ENCODE peak calls at places on chromosomes 7 and 10, in seven cellular contexts. One of them, this sample, is unnamed.

GRCh38 chr10:110354322-110354766 is 49.6 kb upstream of the SMNDC1 start:
- DNase-seq in NCI-H226: peak; percentile 80
- DNase-seq in EL: peak; percentile 87
- DNase-seq in NCI-H1092 treated with DMSO at 0.1 percent for 48 hours: peak; percentile 30
- DNase-seq in naive thymus-derived CD8-positive, alpha-beta T cell: peak; percentile 48
- DNase-seq in KBM-7: peak; percentile 78
- DNase-seq in activated CD4-positive, alpha-beta T cell treated with anti-CD3 and anti-CD28 coated beads, Interleukin-2, amount 10 ng/mL, durations not matched to agents 7 days and 5 days: peak; percentile 82
- DNase-seq in this sample: peak; percentile 49

GRCh38 chr10:24415455-24416169 is 206.7 kb downstream of the KIAA1217 start:
- DNase-seq in NCI-H226: peak; percentile 2
- DNase-seq in EL: peak; percentile 22
- DNase-seq in NCI-H1092 treated with DMSO at 0.1 percent for 48 hours: no peak
- DNase-seq in naive thymus-derived CD8-positive, alpha-beta T cell: no peak
- DNase-seq in KBM-7: no peak
- DNase-seq in activated CD4-positive, alpha-beta T cell treated with anti-CD3 and anti-CD28 coated beads, Interleukin-2, amount 10 ng/mL, durations not matched to agents 7 days and 5 days: no peak
- DNase-seq in this sample: no peak

GRCh38 chr7:158539711-158540146 is 47.9 kb downstream of the PTPRN2 start:
- DNase-seq in NCI-H226: no peak
- DNase-seq in EL: no peak
- DNase-seq in NCI-H1092 treated with DMSO at 0.1 percent for 48 hours: no peak
- DNase-seq in naive thymus-derived CD8-positive, alpha-beta T cell: no peak
- DNase-seq in KBM-7: no peak
- DNase-seq in activated CD4-positive, alpha-beta T cell treated with anti-CD3 and anti-CD28 coated beads, Interleukin-2, amount 10 ng/mL, durations not matched to agents 7 days and 5 days: no peak
- DNase-seq in this sample: no peak

GRCh38 chr7:28520074-28521015 is 108.0 kb downstream of the CREB5 start:
- DNase-seq in NCI-H226: peak; percentile 47
- DNase-seq in EL: no peak
- DNase-seq in NCI-H1092 treated with DMSO at 0.1 percent for 48 hours: no peak
- DNase-seq in naive thymus-derived CD8-positive, alpha-beta T cell: no peak
- DNase-seq in KBM-7: no peak
- DNase-seq in activated CD4-positive, alpha-beta T cell treated with anti-CD3 and anti-CD28 coated beads, Interleukin-2, amount 10 ng/mL, durations not matched to agents 7 days and 5 days: no peak
- DNase-seq in this sample: no peak

GRCh38 chr10:13299437-13300287 is at the start of gene PHYH:
- DNase-seq in NCI-H226: peak; percentile 76
- DNase-seq in EL: peak; percentile 85
- DNase-seq in NCI-H1092 treated with DMSO at 0.1 percent for 48 hours: peak; percentile 57
- DNase-seq in naive thymus-derived CD8-positive, alpha-beta T cell: peak; percentile 70
- DNase-seq in KBM-7: peak; percentile 80
- DNase-seq in activated CD4-positive, alpha-beta T cell treated with anti-CD3 and anti-CD28 coated beads, Interleukin-2, amount 10 ng/mL, durations not matched to agents 7 days and 5 days: peak; percentile 79
- DNase-seq in this sample: peak; percentile 78

GRCh38 chr10:101803511-101803910 is 14.7 kb downstream of the OGA start:
- DNase-seq in NCI-H226: no peak
- DNase-seq in EL: peak; percentile 42
- DNase-seq in NCI-H1092 treated with DMSO at 0.1 percent for 48 hours: no peak
- DNase-seq in naive thymus-derived CD8-positive, alpha-beta T cell: no peak
- DNase-seq in KBM-7: no peak
- DNase-seq in activated CD4-positive, alpha-beta T cell treated with anti-CD3 and anti-CD28 coated beads, Interleukin-2, amount 10 ng/mL, durations not matched to agents 7 days and 5 days: no peak
- DNase-seq in this sample: no peak

GRCh38 chr7:155920068-155920461 is 107.8 kb upstream of the SHH start:
- DNase-seq in NCI-H226: no peak
- DNase-seq in EL: no peak
- DNase-seq in NCI-H1092 treated with DMSO at 0.1 percent for 48 hours: no peak
- DNase-seq in naive thymus-derived CD8-positive, alpha-beta T cell: no peak
- DNase-seq in KBM-7: no peak
- DNase-seq in activated CD4-positive, alpha-beta T cell treated with anti-CD3 and anti-CD28 coated beads, Interleukin-2, amount 10 ng/mL, durations not matched to agents 7 days and 5 days: no peak
- DNase-seq in this sample: no peak

GRCh38 chr7:125491137-125491536 is 561.5 kb upstream of the POT1 start:
- DNase-seq in NCI-H226: no peak
- DNase-seq in EL: no peak
- DNase-seq in NCI-H1092 treated with DMSO at 0.1 percent for 48 hours: no peak
- DNase-seq in naive thymus-derived CD8-positive, alpha-beta T cell: no peak
- DNase-seq in KBM-7: no peak
- DNase-seq in activated CD4-positive, alpha-beta T cell treated with anti-CD3 and anti-CD28 coated beads, Interleukin-2, amount 10 ng/mL, durations not matched to agents 7 days and 5 days: no peak
- DNase-seq in this sample: no peak

GRCh38 chr7:47092331-47092730 is 489.6 kb downstream of the TNS3 start:
- DNase-seq in NCI-H226: no peak
- DNase-seq in EL: peak; percentile 42
- DNase-seq in NCI-H1092 treated with DMSO at 0.1 percent for 48 hours: no peak
- DNase-seq in naive thymus-derived CD8-positive, alpha-beta T cell: no peak
- DNase-seq in KBM-7: no peak
- DNase-seq in activated CD4-positive, alpha-beta T cell treated with anti-CD3 and anti-CD28 coated beads, Interleukin-2, amount 10 ng/mL, durations not matched to agents 7 days and 5 days: no peak
- DNase-seq in this sample: no peak

GRCh38 chr7:28725911-28726310 is 232.2 kb downstream of the TRIL start:
- DNase-seq in NCI-H226: no peak
- DNase-seq in EL: no peak
- DNase-seq in NCI-H1092 treated with DMSO at 0.1 percent for 48 hours: no peak
- DNase-seq in naive thymus-derived CD8-positive, alpha-beta T cell: no peak
- DNase-seq in KBM-7: no peak
- DNase-seq in activated CD4-positive, alpha-beta T cell treated with anti-CD3 and anti-CD28 coated beads, Interleukin-2, amount 10 ng/mL, durations not matched to agents 7 days and 5 days: no peak
- DNase-seq in this sample: no peak

GRCh38 chr7:129665013-129665401 is 53.5 kb downstream of the NRF1 start:
- DNase-seq in NCI-H226: peak; percentile 97
- DNase-seq in EL: peak; percentile 96
- DNase-seq in NCI-H1092 treated with DMSO at 0.1 percent for 48 hours: no peak
- DNase-seq in naive thymus-derived CD8-positive, alpha-beta T cell: no peak
- DNase-seq in KBM-7: peak; percentile 56
- DNase-seq in activated CD4-positive, alpha-beta T cell treated with anti-CD3 and anti-CD28 coated beads, Interleukin-2, amount 10 ng/mL, durations not matched to agents 7 days and 5 days: no peak
- DNase-seq in this sample: no peak

GRCh38 chr10:6781133-6781770 is 201.2 kb upstream of the PRKCQ start:
- DNase-seq in NCI-H226: no peak
- DNase-seq in EL: no peak
- DNase-seq in NCI-H1092 treated with DMSO at 0.1 percent for 48 hours: no peak
- DNase-seq in naive thymus-derived CD8-positive, alpha-beta T cell: no peak
- DNase-seq in KBM-7: no peak
- DNase-seq in activated CD4-positive, alpha-beta T cell treated with anti-CD3 and anti-CD28 coated beads, Interleukin-2, amount 10 ng/mL, durations not matched to agents 7 days and 5 days: no peak
- DNase-seq in this sample: no peak

GRCh38 chr7:77313876-77314480 is 102.2 kb downstream of the GSAP start:
- DNase-seq in NCI-H226: no peak
- DNase-seq in EL: no peak
- DNase-seq in NCI-H1092 treated with DMSO at 0.1 percent for 48 hours: no peak
- DNase-seq in naive thymus-derived CD8-positive, alpha-beta T cell: no peak
- DNase-seq in KBM-7: no peak
- DNase-seq in activated CD4-positive, alpha-beta T cell treated with anti-CD3 and anti-CD28 coated beads, Interleukin-2, amount 10 ng/mL, durations not matched to agents 7 days and 5 days: no peak
- DNase-seq in this sample: no peak

GRCh38 chr7:110960811-110961210 is 130.1 kb upstream of the LRRN3 start:
- DNase-seq in NCI-H226: peak; percentile 50
- DNase-seq in EL: peak; percentile 6
- DNase-seq in NCI-H1092 treated with DMSO at 0.1 percent for 48 hours: no peak
- DNase-seq in naive thymus-derived CD8-positive, alpha-beta T cell: no peak
- DNase-seq in KBM-7: no peak
- DNase-seq in activated CD4-positive, alpha-beta T cell treated with anti-CD3 and anti-CD28 coated beads, Interleukin-2, amount 10 ng/mL, durations not matched to agents 7 days and 5 days: no peak
- DNase-seq in this sample: no peak

GRCh38 chr7:148901178-148901577 is 17.1 kb upstream of the EZH2 start:
- DNase-seq in NCI-H226: no peak
- DNase-seq in EL: no peak
- DNase-seq in NCI-H1092 treated with DMSO at 0.1 percent for 48 hours: no peak
- DNase-seq in naive thymus-derived CD8-positive, alpha-beta T cell: no peak
- DNase-seq in KBM-7: no peak
- DNase-seq in activated CD4-positive, alpha-beta T cell treated with anti-CD3 and anti-CD28 coated beads, Interleukin-2, amount 10 ng/mL, durations not matched to agents 7 days and 5 days: no peak
- DNase-seq in this sample: no peak

GRCh38 chr10:43361532-43362190 is 9.8 kb upstream of the FXYD4 start:
- DNase-seq in NCI-H226: no peak
- DNase-seq in EL: no peak
- DNase-seq in NCI-H1092 treated with DMSO at 0.1 percent for 48 hours: no peak
- DNase-seq in naive thymus-derived CD8-positive, alpha-beta T cell: no peak
- DNase-seq in KBM-7: no peak
- DNase-seq in activated CD4-positive, alpha-beta T cell treated with anti-CD3 and anti-CD28 coated beads, Interleukin-2, amount 10 ng/mL, durations not matched to agents 7 days and 5 days: peak; percentile 22
- DNase-seq in this sample: peak; percentile 72

GRCh38 chr10:8013011-8013410 is 41.5 kb upstream of the GATA3 start:
- DNase-seq in NCI-H226: no peak
- DNase-seq in EL: no peak
- DNase-seq in NCI-H1092 treated with DMSO at 0.1 percent for 48 hours: no peak
- DNase-seq in naive thymus-derived CD8-positive, alpha-beta T cell: no peak
- DNase-seq in KBM-7: no peak
- DNase-seq in activated CD4-positive, alpha-beta T cell treated with anti-CD3 and anti-CD28 coated beads, Interleukin-2, amount 10 ng/mL, durations not matched to agents 7 days and 5 days: no peak
- DNase-seq in this sample: no peak

GRCh38 chr10:63257784-63258183 is 124.7 kb downstream of the NRBF2 start:
- DNase-seq in NCI-H226: no peak
- DNase-seq in EL: no peak
- DNase-seq in NCI-H1092 treated with DMSO at 0.1 percent for 48 hours: no peak
- DNase-seq in naive thymus-derived CD8-positive, alpha-beta T cell: no peak
- DNase-seq in KBM-7: no peak
- DNase-seq in activated CD4-positive, alpha-beta T cell treated with anti-CD3 and anti-CD28 coated beads, Interleukin-2, amount 10 ng/mL, durations not matched to agents 7 days and 5 days: no peak
- DNase-seq in this sample: no peak

GRCh38 chr10:8183241-8183704 is 128.8 kb downstream of the GATA3 start:
- DNase-seq in NCI-H226: peak; percentile 85
- DNase-seq in EL: no peak
- DNase-seq in NCI-H1092 treated with DMSO at 0.1 percent for 48 hours: no peak
- DNase-seq in naive thymus-derived CD8-positive, alpha-beta T cell: peak; percentile 33
- DNase-seq in KBM-7: no peak
- DNase-seq in activated CD4-positive, alpha-beta T cell treated with anti-CD3 and anti-CD28 coated beads, Interleukin-2, amount 10 ng/mL, durations not matched to agents 7 days and 5 days: peak; percentile 24
- DNase-seq in this sample: peak; percentile 58

GRCh38 chr7:24477807-24478655 is 95.2 kb upstream of the PALS2 start:
- DNase-seq in NCI-H226: peak; percentile 40
- DNase-seq in EL: peak; percentile 71
- DNase-seq in NCI-H1092 treated with DMSO at 0.1 percent for 48 hours: peak; percentile 59
- DNase-seq in naive thymus-derived CD8-positive, alpha-beta T cell: no peak
- DNase-seq in KBM-7: no peak
- DNase-seq in activated CD4-positive, alpha-beta T cell treated with anti-CD3 and anti-CD28 coated beads, Interleukin-2, amount 10 ng/mL, durations not matched to agents 7 days and 5 days: no peak
- DNase-seq in this sample: no peak

GRCh38 chr10:80598084-80598798 is 60.5 kb downstream of the SH2D4B start:
- DNase-seq in NCI-H226: no peak
- DNase-seq in EL: no peak
- DNase-seq in NCI-H1092 treated with DMSO at 0.1 percent for 48 hours: no peak
- DNase-seq in naive thymus-derived CD8-positive, alpha-beta T cell: no peak
- DNase-seq in KBM-7: no peak
- DNase-seq in activated CD4-positive, alpha-beta T cell treated with anti-CD3 and anti-CD28 coated beads, Interleukin-2, amount 10 ng/mL, durations not matched to agents 7 days and 5 days: no peak
- DNase-seq in this sample: no peak

GRCh38 chr7:66930341-66930740 is 9.3 kb downstream of the TMEM248 start:
- DNase-seq in NCI-H226: no peak
- DNase-seq in EL: peak; percentile 40
- DNase-seq in NCI-H1092 treated with DMSO at 0.1 percent for 48 hours: no peak
- DNase-seq in naive thymus-derived CD8-positive, alpha-beta T cell: no peak
- DNase-seq in KBM-7: peak; percentile 28
- DNase-seq in activated CD4-positive, alpha-beta T cell treated with anti-CD3 and anti-CD28 coated beads, Interleukin-2, amount 10 ng/mL, durations not matched to agents 7 days and 5 days: no peak
- DNase-seq in this sample: no peak

GRCh38 chr10:79367421-79368189 is 20.3 kb downstream of the PPIF start:
- DNase-seq in NCI-H226: no peak
- DNase-seq in EL: peak; percentile 70
- DNase-seq in NCI-H1092 treated with DMSO at 0.1 percent for 48 hours: no peak
- DNase-seq in naive thymus-derived CD8-positive, alpha-beta T cell: no peak
- DNase-seq in KBM-7: no peak
- DNase-seq in activated CD4-positive, alpha-beta T cell treated with anti-CD3 and anti-CD28 coated beads, Interleukin-2, amount 10 ng/mL, durations not matched to agents 7 days and 5 days: no peak
- DNase-seq in this sample: no peak

GRCh38 chr7:151256410-151257045 is 8.0 kb upstream of the SMARCD3 start:
- DNase-seq in NCI-H226: no peak
- DNase-seq in EL: no peak
- DNase-seq in NCI-H1092 treated with DMSO at 0.1 percent for 48 hours: no peak
- DNase-seq in naive thymus-derived CD8-positive, alpha-beta T cell: no peak
- DNase-seq in KBM-7: no peak
- DNase-seq in activated CD4-positive, alpha-beta T cell treated with anti-CD3 and anti-CD28 coated beads, Interleukin-2, amount 10 ng/mL, durations not matched to agents 7 days and 5 days: no peak
- DNase-seq in this sample: no peak

GRCh38 chr10:107971973-107972372 is 807.5 kb upstream of the SORCS1 start:
- DNase-seq in NCI-H226: no peak
- DNase-seq in EL: peak; percentile 27
- DNase-seq in NCI-H1092 treated with DMSO at 0.1 percent for 48 hours: no peak
- DNase-seq in naive thymus-derived CD8-positive, alpha-beta T cell: no peak
- DNase-seq in KBM-7: no peak
- DNase-seq in activated CD4-positive, alpha-beta T cell treated with anti-CD3 and anti-CD28 coated beads, Interleukin-2, amount 10 ng/mL, durations not matched to agents 7 days and 5 days: no peak
- DNase-seq in this sample: no peak

GRCh38 chr10:22335204-22335956 is 9.9 kb upstream of the SPAG6 start:
- DNase-seq in NCI-H226: no peak
- DNase-seq in EL: peak; percentile 50
- DNase-seq in NCI-H1092 treated with DMSO at 0.1 percent for 48 hours: no peak
- DNase-seq in naive thymus-derived CD8-positive, alpha-beta T cell: peak; percentile 75
- DNase-seq in KBM-7: no peak
- DNase-seq in activated CD4-positive, alpha-beta T cell treated with anti-CD3 and anti-CD28 coated beads, Interleukin-2, amount 10 ng/mL, durations not matched to agents 7 days and 5 days: peak; percentile 69
- DNase-seq in this sample: peak; percentile 85

GRCh38 chr10:124419635-124420034 is 912 bp upstream of the OAT start:
- DNase-seq in NCI-H226: no peak
- DNase-seq in EL: no peak
- DNase-seq in NCI-H1092 treated with DMSO at 0.1 percent for 48 hours: no peak
- DNase-seq in naive thymus-derived CD8-positive, alpha-beta T cell: no peak
- DNase-seq in KBM-7: no peak
- DNase-seq in activated CD4-positive, alpha-beta T cell treated with anti-CD3 and anti-CD28 coated beads, Interleukin-2, amount 10 ng/mL, durations not matched to agents 7 days and 5 days: no peak
- DNase-seq in this sample: no peak

GRCh38 chr10:69335063-69335587 is 56.8 kb downstream of the HK1 start:
- DNase-seq in NCI-H226: no peak
- DNase-seq in EL: no peak
- DNase-seq in NCI-H1092 treated with DMSO at 0.1 percent for 48 hours: no peak
- DNase-seq in naive thymus-derived CD8-positive, alpha-beta T cell: no peak
- DNase-seq in KBM-7: peak; percentile 83
- DNase-seq in activated CD4-positive, alpha-beta T cell treated with anti-CD3 and anti-CD28 coated beads, Interleukin-2, amount 10 ng/mL, durations not matched to agents 7 days and 5 days: no peak
- DNase-seq in this sample: no peak

GRCh38 chr10:93417264-93417663 is 64.9 kb downstream of the MYOF start:
- DNase-seq in NCI-H226: no peak
- DNase-seq in EL: no peak
- DNase-seq in NCI-H1092 treated with DMSO at 0.1 percent for 48 hours: peak; percentile 76
- DNase-seq in naive thymus-derived CD8-positive, alpha-beta T cell: no peak
- DNase-seq in KBM-7: no peak
- DNase-seq in activated CD4-positive, alpha-beta T cell treated with anti-CD3 and anti-CD28 coated beads, Interleukin-2, amount 10 ng/mL, durations not matched to agents 7 days and 5 days: no peak
- DNase-seq in this sample: no peak

GRCh38 chr10:79131730-79132644 is 63.2 kb downstream of the ZMIZ1 start:
- DNase-seq in NCI-H226: no peak
- DNase-seq in EL: no peak
- DNase-seq in NCI-H1092 treated with DMSO at 0.1 percent for 48 hours: no peak
- DNase-seq in naive thymus-derived CD8-positive, alpha-beta T cell: no peak
- DNase-seq in KBM-7: no peak
- DNase-seq in activated CD4-positive, alpha-beta T cell treated with anti-CD3 and anti-CD28 coated beads, Interleukin-2, amount 10 ng/mL, durations not matched to agents 7 days and 5 days: no peak
- DNase-seq in this sample: no peak

GRCh38 chr7:144842377-144842851 is 6.6 kb upstream of the TPK1 start:
- DNase-seq in NCI-H226: peak; percentile 76
- DNase-seq in EL: peak; percentile 21
- DNase-seq in NCI-H1092 treated with DMSO at 0.1 percent for 48 hours: no peak
- DNase-seq in naive thymus-derived CD8-positive, alpha-beta T cell: no peak
- DNase-seq in KBM-7: peak; percentile 81
- DNase-seq in activated CD4-positive, alpha-beta T cell treated with anti-CD3 and anti-CD28 coated beads, Interleukin-2, amount 10 ng/mL, durations not matched to agents 7 days and 5 days: no peak
- DNase-seq in this sample: no peak

GRCh38 chr7:105673367-105674188 is 92.3 kb upstream of the EFCAB10 start:
- DNase-seq in NCI-H226: no peak
- DNase-seq in EL: no peak
- DNase-seq in NCI-H1092 treated with DMSO at 0.1 percent for 48 hours: peak; percentile 97
- DNase-seq in naive thymus-derived CD8-positive, alpha-beta T cell: no peak
- DNase-seq in KBM-7: no peak
- DNase-seq in activated CD4-positive, alpha-beta T cell treated with anti-CD3 and anti-CD28 coated beads, Interleukin-2, amount 10 ng/mL, durations not matched to agents 7 days and 5 days: no peak
- DNase-seq in this sample: peak; percentile 23

GRCh38 chr7:130008941-130009847 is 42.0 kb downstream of the ZC3HC1 start:
- DNase-seq in NCI-H226: peak; percentile 64
- DNase-seq in EL: peak; percentile 67
- DNase-seq in NCI-H1092 treated with DMSO at 0.1 percent for 48 hours: peak; percentile 12
- DNase-seq in naive thymus-derived CD8-positive, alpha-beta T cell: no peak
- DNase-seq in KBM-7: no peak
- DNase-seq in activated CD4-positive, alpha-beta T cell treated with anti-CD3 and anti-CD28 coated beads, Interleukin-2, amount 10 ng/mL, durations not matched to agents 7 days and 5 days: no peak
- DNase-seq in this sample: no peak

GRCh38 chr10:101441539-101442455 is 87.8 kb downstream of the BTRC start:
- DNase-seq in NCI-H226: peak; percentile 55
- DNase-seq in EL: peak; percentile 59
- DNase-seq in NCI-H1092 treated with DMSO at 0.1 percent for 48 hours: peak; percentile 68
- DNase-seq in naive thymus-derived CD8-positive, alpha-beta T cell: peak; percentile 6
- DNase-seq in KBM-7: peak; percentile 83
- DNase-seq in activated CD4-positive, alpha-beta T cell treated with anti-CD3 and anti-CD28 coated beads, Interleukin-2, amount 10 ng/mL, durations not matched to agents 7 days and 5 days: peak; percentile 41
- DNase-seq in this sample: no peak

GRCh38 chr7:64046041-64046389 is 781 bp downstream of the ZNF727 start:
- DNase-seq in NCI-H226: no peak
- DNase-seq in EL: no peak
- DNase-seq in NCI-H1092 treated with DMSO at 0.1 percent for 48 hours: peak; percentile 55
- DNase-seq in naive thymus-derived CD8-positive, alpha-beta T cell: no peak
- DNase-seq in KBM-7: no peak
- DNase-seq in activated CD4-positive, alpha-beta T cell treated with anti-CD3 and anti-CD28 coated beads, Interleukin-2, amount 10 ng/mL, durations not matched to agents 7 days and 5 days: no peak
- DNase-seq in this sample: no peak

GRCh38 chr10:44974628-44975431 is 3.8 kb downstream of the DEPP1 start:
- DNase-seq in NCI-H226: no peak
- DNase-seq in EL: peak; percentile 72
- DNase-seq in NCI-H1092 treated with DMSO at 0.1 percent for 48 hours: peak; percentile 61
- DNase-seq in naive thymus-derived CD8-positive, alpha-beta T cell: peak; percentile 21
- DNase-seq in KBM-7: peak; percentile 74
- DNase-seq in activated CD4-positive, alpha-beta T cell treated with anti-CD3 and anti-CD28 coated beads, Interleukin-2, amount 10 ng/mL, durations not matched to agents 7 days and 5 days: peak; percentile 56
- DNase-seq in this sample: peak; percentile 56

This sample was measured in CD4-positive, CD25-positive, alpha-beta regulatory T cell.